ENCODE peak calls at places on chromosomes 11 and 22, in five cellular contexts. P, J, K, E and B are unnamed samples.

GRCh38 chr11:43367382-43368178 is 8.9 kb downstream of the TTC17 start:
- DNase-seq in P (no peak), J (no peak), K (peak), E (no peak), B (no peak)

GRCh38 chr11:132402056-132402684 is 1031.8 kb downstream of the NTM start:
- DNase-seq in P (no peak), J (no peak), K (peak), E (no peak), B (peak)

GRCh38 chr11:128458316-128458715 is 129.0 kb downstream of the ETS1 start:
- DNase-seq in P (peak), J (no peak), K (peak), E (no peak), B (no peak)

GRCh38 chr11:16817321-16817720 is 78.9 kb downstream of the C11orf58 start:
- DNase-seq in P (no peak), J (no peak), K (no peak), E (no peak), B (no peak)

GRCh38 chr11:118622376-118623290 is 15.2 kb downstream of the PHLDB1 start:
- DNase-seq in P (no peak), J (peak), K (peak), E (no peak), B (no peak)

GRCh38 chr11:63862923-63863322 is 24.0 kb downstream of the MARK2 start:
- DNase-seq in P (no peak), J (no peak), K (no peak), E (no peak), B (no peak)

GRCh38 chr11:112962854-112963367 is 1.7 kb downstream of the NCAM1 start:
- DNase-seq in P (no peak), J (peak), K (peak), E (peak), B (no peak)

GRCh38 chr22:45072322-45072903 is 62.6 kb upstream of the PHF21B start:
- DNase-seq in P (peak), J (no peak), K (peak), E (no peak), B (no peak)

GRCh38 chr22:22404598-22405284 is 103.8 kb downstream of the ZNF280B start:
- DNase-seq in P (no peak), J (no peak), K (no peak), E (no peak), B (no peak)

GRCh38 chr22:28938286-28938833 is 55.0 kb downstream of the ZNRF3 start:
- DNase-seq in P (no peak), J (no peak), K (no peak), E (no peak), B (no peak)

GRCh38 chr11:119056397-119056999 is 507 bp downstream of the HYOU1 start:
- DNase-seq in P (no peak), J (no peak), K (peak), E (no peak), B (no peak)

GRCh38 chr11:47331454-47332302 is 20.8 kb downstream of the MYBPC3 start:
- DNase-seq in P (no peak), J (no peak), K (no peak), E (no peak), B (no peak)

GRCh38 chr11:115132829-115133228 is 371.4 kb downstream of the CADM1 start:
- DNase-seq in P (no peak), J (no peak), K (no peak), E (no peak), B (no peak)

GRCh38 chr11:62889484-62890437 is 9.1 kb downstream of the SLC3A2 start:
- DNase-seq in P (no peak), J (no peak), K (peak), E (no peak), B (no peak)

GRCh38 chr11:114001416-114001815 is 26.5 kb downstream of the HTR3A start:
- DNase-seq in P (no peak), J (no peak), K (peak), E (no peak), B (no peak)

GRCh38 chr11:17734418-17734911 is at the start of gene KCNC1:
- DNase-seq in P (no peak), J (no peak), K (peak), E (no peak), B (no peak)

GRCh38 chr11:1888811-1889526 is 2.7 kb downstream of the PRR33 start:
- DNase-seq in P (no peak), J (no peak), K (no peak), E (no peak), B (no peak)

GRCh38 chr11:16792426-16792825 is 54.0 kb downstream of the C11orf58 start:
- DNase-seq in P (no peak), J (no peak), K (no peak), E (no peak), B (no peak)

GRCh38 chr11:64400667-64401066 is 41.7 kb downstream of the RPS6KA4 start:
- DNase-seq in P (no peak), J (no peak), K (no peak), E (no peak), B (no peak)

GRCh38 chr11:125111341-125112234 is at the start of gene TMEM218:
- DNase-seq in P (peak), J (peak), K (peak), E (peak), B (peak)

GRCh38 chr11:12769834-12770345 is 95.7 kb downstream of the TEAD1 start:
- DNase-seq in P (peak), J (no peak), K (peak), E (no peak), B (no peak)

GRCh38 chr22:37855462-37855861 is 6.2 kb downstream of the EIF3L start:
- DNase-seq in P (no peak), J (no peak), K (no peak), E (no peak), B (no peak)

GRCh38 chr11:71425851-71426250 is 22.3 kb downstream of the DHCR7 start:
- DNase-seq in P (no peak), J (no peak), K (peak), E (no peak), B (no peak)

GRCh38 chr11:123924027-123924426 is 15.4 kb upstream of the OR4D5 start:
- DNase-seq in P (no peak), J (no peak), K (no peak), E (no peak), B (no peak)

GRCh38 chr11:17275376-17276235 is 933 bp upstream of the NUCB2 start:
- DNase-seq in P (no peak), J (no peak), K (peak), E (no peak), B (no peak)

GRCh38 chr11:6812391-6813005 is 13.0 kb upstream of the OR6A2 start:
- DNase-seq in P (no peak), J (no peak), K (peak), E (no peak), B (no peak)

GRCh38 chr22:48088926-48089536 is 1326.6 kb downstream of the TBC1D22A start:
- DNase-seq in P (no peak), J (no peak), K (no peak), E (no peak), B (no peak)

GRCh38 chr22:19117111-19117512 is 5.1 kb downstream of the DGCR2 start:
- DNase-seq in P (no peak), J (no peak), K (no peak), E (no peak), B (no peak)

GRCh38 chr11:74641289-74641688 is 48.9 kb downstream of the POLD3 start:
- DNase-seq in P (no peak), J (no peak), K (no peak), E (no peak), B (no peak)

GRCh38 chr22:50621491-50621880 is 6.5 kb downstream of the ARSA start:
- DNase-seq in P (no peak), J (no peak), K (no peak), E (no peak), B (no peak)

GRCh38 chr11:2305862-2306823 is 4.3 kb downstream of the TSPAN32 start:
- DNase-seq in P (peak), J (no peak), K (peak), E (no peak), B (peak)

GRCh38 chr11:110856340-110856739 is 144.1 kb upstream of the ARHGAP20 start:
- DNase-seq in P (no peak), J (no peak), K (no peak), E (no peak), B (no peak)

GRCh38 chr22:48181168-48181955 is 1418.9 kb downstream of the TBC1D22A start:
- DNase-seq in P (no peak), J (no peak), K (no peak), E (no peak), B (no peak)

GRCh38 chr11:10500757-10501684 is 40.0 kb downstream of the RNF141 start:
- DNase-seq in P (no peak), J (no peak), K (no peak), E (no peak), B (no peak)

GRCh38 chr11:29623144-29623722 is 393.6 kb downstream of the KCNA4 start:
- DNase-seq in P (no peak), J (no peak), K (no peak), E (no peak), B (no peak)

DNA sequence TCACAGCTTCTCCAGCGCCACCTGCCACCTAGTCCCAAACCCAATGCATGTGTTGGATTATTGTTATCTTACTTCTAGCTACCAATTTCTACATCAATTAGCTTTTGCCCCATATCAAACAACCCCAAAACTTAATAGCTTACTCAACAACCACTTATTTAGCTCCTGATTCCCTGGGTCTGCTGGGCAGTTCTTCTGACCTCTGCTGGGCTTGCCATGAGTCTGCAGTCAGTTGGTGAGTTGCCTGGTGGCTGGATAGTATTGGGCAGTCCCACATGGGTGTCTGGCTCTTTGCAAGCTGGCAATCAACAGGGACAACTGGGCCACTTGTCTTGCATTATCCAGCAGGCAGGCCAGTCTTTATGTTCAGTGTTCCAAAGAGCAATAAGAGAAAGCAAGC is 13.6 kb upstream of the MS4A15 start:
- DNase-seq in P (no peak), J (no peak), K (no peak), E (no peak), B (no peak)
- TF ChIP-seq CTCF in P (no peak), J (no peak), K (no peak), E (no peak), B (no peak)

GRCh38 chr11:120329556-120329955 is 4.5 kb downstream of the TLCD5 start:
- DNase-seq in P (no peak), J (no peak), K (no peak), E (no peak), B (no peak)

GRCh38 chr11:120327311-120327710 is 2.2 kb downstream of the TLCD5 start:
- DNase-seq in P (no peak), J (no peak), K (no peak), E (no peak), B (no peak)

GRCh38 chr11:120326845-120327281 is 1.8 kb downstream of the TLCD5 start:
- DNase-seq in P (no peak), J (no peak), K (no peak), E (no peak), B (no peak)

GRCh38 chr11:120326228-120326627 is 1.1 kb downstream of the TLCD5 start:
- DNase-seq in P (no peak), J (no peak), K (peak), E (no peak), B (no peak)

GRCh38 chr11:120324932-120325810 is at the start of gene TLCD5:
- DNase-seq in P (no peak), J (no peak), K (peak), E (peak), B (no peak)
- TF ChIP-seq CTCF in P (no peak), J (no peak), K (peak), E (no peak), B (peak)

GRCh38 chr11:250740-251299 is 14.0 kb downstream of the PSMD13 start:
- DNase-seq in P (no peak), J (no peak), K (peak), E (no peak), B (no peak)

GRCh38 chr11:253160-253885 is 16.5 kb downstream of the PSMD13 start:
- DNase-seq in P (no peak), J (no peak), K (no peak), E (no peak), B (no peak)

GRCh38 chr11:252666-253065 is 15.9 kb downstream of the PSMD13 start:
- DNase-seq in P (no peak), J (no peak), K (no peak), E (no peak), B (no peak)

GRCh38 chr11:250274-250673 is 13.5 kb downstream of the PSMD13 start:
- DNase-seq in P (no peak), J (no peak), K (no peak), E (no peak), B (no peak)

GRCh38 chr11:251550-251949 is 14.8 kb downstream of the PSMD13 start:
- DNase-seq in P (no peak), J (no peak), K (peak), E (no peak), B (no peak)
- TF ChIP-seq CTCF in P (no peak), J (no peak), K (no peak), E (no peak), B (no peak)

DNA sequence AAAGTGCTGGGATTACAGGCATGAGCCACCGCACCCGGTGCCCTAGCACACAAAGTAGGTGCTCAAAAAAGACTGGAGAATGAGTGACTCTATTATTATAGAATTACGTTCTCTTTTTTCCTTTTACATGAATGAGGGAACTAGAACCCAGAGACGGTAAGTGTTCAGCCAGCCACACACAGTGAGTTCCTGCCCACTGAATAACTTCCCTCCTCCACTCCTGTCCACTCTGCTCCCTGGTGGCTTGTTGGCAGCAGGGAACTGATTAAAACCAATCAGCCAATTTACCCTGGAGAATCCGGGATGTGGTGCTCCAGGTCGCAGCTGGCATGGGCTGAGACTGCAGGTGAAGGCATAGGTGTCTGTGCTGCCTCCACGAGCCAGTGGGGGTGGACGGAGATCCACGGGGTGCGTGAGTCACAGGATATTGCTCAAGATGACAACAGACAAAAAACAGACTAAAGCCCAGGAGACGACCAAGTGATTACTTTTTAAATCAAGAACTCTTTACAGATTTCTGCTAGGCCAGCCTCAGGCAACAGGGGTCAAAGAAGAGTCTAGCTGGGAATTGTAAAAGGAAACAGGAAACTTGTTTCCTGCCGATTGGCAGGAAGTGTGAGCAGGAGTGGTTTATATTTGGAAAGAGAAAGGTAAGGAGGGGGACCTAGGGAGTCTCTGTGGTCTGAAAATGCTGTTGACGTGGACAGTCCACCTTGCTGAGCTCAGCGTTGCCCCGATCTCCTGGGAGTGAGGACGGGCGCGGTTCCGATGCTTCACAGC is 95.2 kb upstream of the TP53I11 start:
- DNase-seq in P (no peak), J (peak), K (peak), E (no peak), B (peak)
- TF ChIP-seq CTCF in P (no peak), J (no peak), K (no peak), E (no peak), B (no peak)

DNA sequence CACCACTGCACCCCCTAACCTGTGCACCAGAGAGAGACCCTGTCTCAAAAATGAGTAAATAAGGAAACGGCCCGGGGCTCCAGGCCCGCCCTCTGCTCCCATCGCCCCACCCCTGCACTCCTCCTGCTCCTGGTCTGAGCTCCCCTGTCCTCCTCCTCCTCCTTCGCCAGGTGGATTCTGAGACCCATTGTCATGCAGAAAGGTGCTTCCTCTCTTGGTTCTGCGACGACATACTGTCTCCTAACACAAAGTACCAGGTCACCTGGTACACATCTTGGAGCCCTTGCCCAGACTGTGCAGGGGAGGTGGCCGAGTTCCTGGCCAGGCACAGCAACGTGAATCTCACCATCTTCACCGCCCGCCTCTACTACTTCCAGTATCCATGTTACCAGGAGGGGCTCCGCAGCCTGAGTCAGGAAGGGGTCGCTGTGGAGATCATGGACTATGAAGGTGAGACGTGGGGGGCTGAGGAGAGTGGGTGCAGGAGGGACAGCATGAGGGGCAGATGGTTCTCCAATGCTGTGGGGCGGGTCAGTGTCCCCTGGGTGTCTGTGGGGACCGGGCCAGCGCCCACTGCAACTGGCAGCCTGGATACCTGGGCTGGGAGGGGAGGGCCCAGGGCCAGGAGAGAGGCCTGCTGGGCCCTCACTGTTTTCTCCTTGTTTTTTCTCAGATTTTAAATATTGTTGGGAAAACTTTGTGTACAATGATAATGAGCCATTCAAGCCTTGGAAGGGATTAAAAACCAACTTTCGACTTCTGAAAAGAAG is 3.1 kb upstream of the APOBEC3D start:
- DNase-seq in P (no peak), J (no peak), K (no peak), E (no peak), B (no peak)
- TF ChIP-seq CTCF in P (no peak), J (no peak), K (no peak), E (no peak), B (no peak)

GRCh38 chr11:46238967-46239800 is 38.3 kb upstream of the CREB3L1 start:
- DNase-seq in P (no peak), J (peak), K (peak), E (peak), B (peak)

GRCh38 chr11:46237248-46238077 is 40.0 kb upstream of the CREB3L1 start:
- DNase-seq in P (peak), J (no peak), K (peak), E (peak), B (peak)

GRCh38 chr11:46239801-46240061 is 37.7 kb upstream of the CREB3L1 start:
- DNase-seq in P (no peak), J (no peak), K (peak), E (no peak), B (no peak)

GRCh38 chr11:46236918-46237247 is 40.6 kb upstream of the CREB3L1 start:
- DNase-seq in P (no peak), J (no peak), K (no peak), E (no peak), B (no peak)

GRCh38 chr11:46238078-46238966 is 39.1 kb upstream of the CREB3L1 start:
- DNase-seq in P (no peak), J (peak), K (peak), E (peak), B (no peak)
- TF ChIP-seq CTCF in P (no peak), J (no peak), K (no peak), E (no peak), B (no peak)